ENCODE peak calls at places on chromosome 18, in ten cellular contexts. One of them, this sample, is unnamed.

GRCh38 chr18:62281684-62282083 is 43.4 kb upstream of the TNFRSF11A start:
- DNase-seq in hepatocyte: no peak
- DNase-seq in transverse colon: no peak
- DNase-seq in left ventricle myocardium inferior: no peak
- DNase-seq in tibial nerve: no peak
- DNase-seq in HCT116: no peak
- DNase-seq in Peyer's patch: no peak
- DNase-seq in brain microvascular endothelial cell: peak; percentile 48
- DNase-seq in A673: no peak
- DNase-seq in sigmoid colon: no peak
- DNase-seq in this sample: no peak

GRCh38 chr18:57432765-57433400 is 2.3 kb upstream of the ONECUT2 start:
- DNase-seq in sigmoid colon: no peak
- DNase-seq in Peyer's patch: no peak
- DNase-seq in HCT116: no peak
- DNase-seq in A673: no peak
- DNase-seq in hepatocyte: no peak
- DNase-seq in tibial nerve: no peak
- DNase-seq in brain microvascular endothelial cell: no peak
- DNase-seq in transverse colon: no peak
- DNase-seq in left ventricle myocardium inferior: no peak
- DNase-seq in this sample: no peak

GRCh38 chr18:60684843-60685513 is 312.4 kb upstream of the MC4R start:
- DNase-seq in Peyer's patch: no peak
- DNase-seq in left ventricle myocardium inferior: no peak
- DNase-seq in A673: peak; percentile 40
- DNase-seq in brain microvascular endothelial cell: no peak
- DNase-seq in sigmoid colon: no peak
- DNase-seq in hepatocyte: no peak
- DNase-seq in transverse colon: no peak
- DNase-seq in tibial nerve: no peak
- DNase-seq in HCT116: peak; percentile 19
- DNase-seq in this sample: no peak

GRCh38 chr18:55869547-55869946 is 281.6 kb upstream of the TCF4 start:
- DNase-seq in A673: no peak
- DNase-seq in transverse colon: no peak
- DNase-seq in hepatocyte: no peak
- DNase-seq in brain microvascular endothelial cell: no peak
- DNase-seq in Peyer's patch: no peak
- DNase-seq in left ventricle myocardium inferior: no peak
- DNase-seq in HCT116: no peak
- DNase-seq in tibial nerve: no peak
- DNase-seq in sigmoid colon: no peak
- DNase-seq in this sample: no peak

GRCh38 chr18:74633652-74634352 is 36.1 kb downstream of the ZNF407 start:
- DNase-seq in left ventricle myocardium inferior: no peak
- DNase-seq in HCT116: no peak
- DNase-seq in brain microvascular endothelial cell: no peak
- DNase-seq in Peyer's patch: no peak
- DNase-seq in hepatocyte: peak; percentile 22
- DNase-seq in A673: no peak
- DNase-seq in tibial nerve: no peak
- DNase-seq in sigmoid colon: no peak
- DNase-seq in transverse colon: no peak
- DNase-seq in this sample: no peak

GRCh38 chr18:12044591-12044990 is 49.1 kb upstream of the ANKRD62 start:
- DNase-seq in transverse colon: no peak
- DNase-seq in HCT116: no peak
- DNase-seq in left ventricle myocardium inferior: no peak
- DNase-seq in Peyer's patch: no peak
- DNase-seq in A673: no peak
- DNase-seq in hepatocyte: no peak
- DNase-seq in tibial nerve: no peak
- DNase-seq in sigmoid colon: no peak
- DNase-seq in brain microvascular endothelial cell: no peak
- DNase-seq in this sample: no peak

GRCh38 chr18:55775972-55776371 is 188.0 kb upstream of the TCF4 start:
- DNase-seq in transverse colon: no peak
- DNase-seq in sigmoid colon: no peak
- DNase-seq in left ventricle myocardium inferior: no peak
- DNase-seq in brain microvascular endothelial cell: no peak
- DNase-seq in hepatocyte: no peak
- DNase-seq in HCT116: no peak
- DNase-seq in tibial nerve: no peak
- DNase-seq in A673: no peak
- DNase-seq in Peyer's patch: no peak
- DNase-seq in this sample: no peak

GRCh38 chr18:38077219-38077618 is 511.6 kb upstream of the CELF4 start:
- DNase-seq in Peyer's patch: no peak
- DNase-seq in brain microvascular endothelial cell: no peak
- DNase-seq in transverse colon: no peak
- DNase-seq in HCT116: no peak
- DNase-seq in left ventricle myocardium inferior: no peak
- DNase-seq in hepatocyte: peak; percentile 33
- DNase-seq in A673: no peak
- DNase-seq in sigmoid colon: no peak
- DNase-seq in tibial nerve: no peak
- DNase-seq in this sample: no peak

GRCh38 chr18:79679552-79680099 is at the start of gene CTDP1:
- DNase-seq in transverse colon: peak; percentile 91
- DNase-seq in left ventricle myocardium inferior: peak; percentile 91
- DNase-seq in brain microvascular endothelial cell: peak; percentile 81
- DNase-seq in A673: peak; percentile 94
- DNase-seq in tibial nerve: peak; percentile 77
- DNase-seq in hepatocyte: peak; percentile 98
- DNase-seq in sigmoid colon: peak; percentile 96
- DNase-seq in HCT116: peak; percentile 81
- DNase-seq in Peyer's patch: peak; percentile 96
- DNase-seq in this sample: peak; percentile 92

GRCh38 chr18:79680891-79681339 is 1.3 kb downstream of the CTDP1 start:
- DNase-seq in tibial nerve: no peak
- DNase-seq in transverse colon: peak; percentile 23
- DNase-seq in left ventricle myocardium inferior: no peak
- DNase-seq in brain microvascular endothelial cell: no peak
- DNase-seq in sigmoid colon: no peak
- DNase-seq in Peyer's patch: peak; percentile 48
- DNase-seq in HCT116: no peak
- DNase-seq in A673: no peak
- DNase-seq in hepatocyte: no peak
- DNase-seq in this sample: peak; percentile 30

GRCh38 chr18:79678665-79679551 is 695 bp upstream of the CTDP1 start:
- DNase-seq in hepatocyte: peak; percentile 99
- DNase-seq in Peyer's patch: peak; percentile 100
- DNase-seq in brain microvascular endothelial cell: peak; percentile 99
- DNase-seq in sigmoid colon: peak; percentile 99
- DNase-seq in HCT116: peak; percentile 97
- DNase-seq in tibial nerve: peak; percentile 96
- DNase-seq in A673: peak; percentile 99
- DNase-seq in left ventricle myocardium inferior: peak; percentile 99
- DNase-seq in transverse colon: peak; percentile 99
- DNase-seq in this sample: peak; percentile 100

GRCh38 chr18:79681484-79682387 is 2.1 kb downstream of the CTDP1 start:
- DNase-seq in sigmoid colon: no peak
- DNase-seq in left ventricle myocardium inferior: no peak
- DNase-seq in HCT116: no peak
- DNase-seq in transverse colon: peak; percentile 87
- DNase-seq in tibial nerve: no peak
- DNase-seq in A673: peak; percentile 55
- DNase-seq in Peyer's patch: peak; percentile 66
- DNase-seq in hepatocyte: no peak
- DNase-seq in brain microvascular endothelial cell: no peak
- DNase-seq in this sample: peak; percentile 88

GRCh38 chr18:79680100-79680879 is 687 bp downstream of the CTDP1 start:
- DNase-seq in transverse colon: peak; percentile 61
- DNase-seq in A673: peak; percentile 57
- DNase-seq in tibial nerve: peak; percentile 36
- DNase-seq in sigmoid colon: no peak
- DNase-seq in left ventricle myocardium inferior: no peak
- DNase-seq in brain microvascular endothelial cell: peak; percentile 49
- DNase-seq in hepatocyte: peak; percentile 78
- DNase-seq in HCT116: no peak
- DNase-seq in Peyer's patch: peak; percentile 58
- DNase-seq in this sample: peak; percentile 86
- TF ChIP-seq CTCF in transverse colon: no peak
- TF ChIP-seq CTCF in A673: no peak
- TF ChIP-seq CTCF in tibial nerve: no peak
- TF ChIP-seq CTCF in sigmoid colon: no peak
- TF ChIP-seq CTCF in left ventricle myocardium inferior: peak; percentile 9
- TF ChIP-seq CTCF in brain microvascular endothelial cell: no peak
- TF ChIP-seq CTCF in hepatocyte: no peak
- TF ChIP-seq CTCF in HCT116: no peak
- TF ChIP-seq CTCF in Peyer's patch: no peak
- TF ChIP-seq CTCF in this sample: no peak

GRCh38 chr18:8800445-8800844 is 95.1 kb downstream of the MTCL1 start:
- DNase-seq in HCT116: peak; percentile 73
- DNase-seq in transverse colon: no peak
- DNase-seq in left ventricle myocardium inferior: no peak
- DNase-seq in Peyer's patch: peak; percentile 9
- DNase-seq in brain microvascular endothelial cell: peak; percentile 94
- DNase-seq in hepatocyte: peak; percentile 66
- DNase-seq in tibial nerve: no peak
- DNase-seq in A673: no peak
- DNase-seq in sigmoid colon: no peak
- DNase-seq in this sample: no peak

GRCh38 chr18:8798996-8799395 is 93.6 kb downstream of the MTCL1 start:
- DNase-seq in transverse colon: peak; percentile 65
- DNase-seq in hepatocyte: no peak
- DNase-seq in sigmoid colon: no peak
- DNase-seq in A673: peak; percentile 19
- DNase-seq in Peyer's patch: peak; percentile 54
- DNase-seq in HCT116: no peak
- DNase-seq in brain microvascular endothelial cell: no peak
- DNase-seq in left ventricle myocardium inferior: no peak
- DNase-seq in tibial nerve: no peak
- DNase-seq in this sample: peak; percentile 78

GRCh38 chr18:8799593-8799992 is 94.2 kb downstream of the MTCL1 start:
- DNase-seq in tibial nerve: no peak
- DNase-seq in HCT116: no peak
- DNase-seq in sigmoid colon: no peak
- DNase-seq in brain microvascular endothelial cell: no peak
- DNase-seq in hepatocyte: no peak
- DNase-seq in left ventricle myocardium inferior: no peak
- DNase-seq in A673: no peak
- DNase-seq in Peyer's patch: no peak
- DNase-seq in transverse colon: no peak
- DNase-seq in this sample: no peak

GRCh38 chr18:8800876-8801262 is 95.5 kb downstream of the MTCL1 start:
- DNase-seq in tibial nerve: no peak
- DNase-seq in hepatocyte: no peak
- DNase-seq in Peyer's patch: no peak
- DNase-seq in brain microvascular endothelial cell: no peak
- DNase-seq in HCT116: no peak
- DNase-seq in sigmoid colon: no peak
- DNase-seq in A673: no peak
- DNase-seq in transverse colon: no peak
- DNase-seq in left ventricle myocardium inferior: no peak
- DNase-seq in this sample: no peak

DNA sequence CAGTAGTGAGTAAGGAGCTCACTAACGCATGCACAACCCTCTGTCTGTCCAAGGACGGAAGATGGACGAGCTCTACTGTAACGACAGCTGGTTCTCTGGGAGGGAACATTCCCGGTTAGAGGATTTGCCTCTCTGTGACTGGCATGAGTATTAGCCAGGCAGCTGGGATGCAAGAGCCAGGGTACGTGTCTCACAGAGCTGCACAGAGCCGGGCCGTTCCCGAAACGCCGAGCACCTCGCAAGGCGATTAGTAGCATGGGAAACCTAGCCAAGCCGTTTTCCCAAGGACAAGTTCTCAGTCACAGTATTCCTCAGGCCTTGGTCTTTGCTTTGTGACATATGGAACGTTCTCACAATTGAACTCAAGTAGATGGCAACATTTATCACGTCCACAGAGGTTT is 94.7 kb downstream of the MTCL1 start:
- DNase-seq in tibial nerve: no peak
- DNase-seq in A673: no peak
- DNase-seq in transverse colon: no peak
- DNase-seq in brain microvascular endothelial cell: no peak
- DNase-seq in Peyer's patch: no peak
- DNase-seq in left ventricle myocardium inferior: no peak
- DNase-seq in hepatocyte: no peak
- DNase-seq in HCT116: no peak
- DNase-seq in sigmoid colon: peak; percentile 79
- DNase-seq in this sample: no peak
- H3K4me3 ChIP-seq in tibial nerve: no peak overlapping the region
- H3K4me3 ChIP-seq in A673: no peak overlapping the region
- H3K4me3 ChIP-seq in transverse colon: no peak overlapping the region
- H3K4me3 ChIP-seq in brain microvascular endothelial cell: no peak overlapping the region
- H3K4me3 ChIP-seq in Peyer's patch: no peak overlapping the region
- H3K4me3 ChIP-seq in left ventricle myocardium inferior: no peak overlapping the region
- H3K4me3 ChIP-seq in hepatocyte: no peak overlapping the region
- H3K4me3 ChIP-seq in HCT116: peak overlapping the region; percentile 32
- H3K4me3 ChIP-seq in sigmoid colon: peak overlapping the region; percentile 6
- H3K4me3 ChIP-seq in this sample: no peak overlapping the region

GRCh38 chr18:6546229-6546628 is 131.5 kb upstream of the L3MBTL4 start:
- DNase-seq in tibial nerve: no peak
- DNase-seq in sigmoid colon: no peak
- DNase-seq in HCT116: no peak
- DNase-seq in Peyer's patch: no peak
- DNase-seq in hepatocyte: no peak
- DNase-seq in A673: no peak
- DNase-seq in brain microvascular endothelial cell: no peak
- DNase-seq in left ventricle myocardium inferior: no peak
- DNase-seq in transverse colon: no peak
- DNase-seq in this sample: no peak

GRCh38 chr18:6547476-6547875 is 132.8 kb upstream of the L3MBTL4 start:
- DNase-seq in Peyer's patch: no peak
- DNase-seq in sigmoid colon: no peak
- DNase-seq in left ventricle myocardium inferior: no peak
- DNase-seq in tibial nerve: no peak
- DNase-seq in HCT116: no peak
- DNase-seq in brain microvascular endothelial cell: no peak
- DNase-seq in transverse colon: no peak
- DNase-seq in A673: no peak
- DNase-seq in hepatocyte: no peak
- DNase-seq in this sample: no peak

GRCh38 chr18:6542296-6542695 is 127.6 kb upstream of the L3MBTL4 start:
- DNase-seq in transverse colon: no peak
- DNase-seq in Peyer's patch: no peak
- DNase-seq in left ventricle myocardium inferior: no peak
- DNase-seq in hepatocyte: no peak
- DNase-seq in brain microvascular endothelial cell: no peak
- DNase-seq in tibial nerve: no peak
- DNase-seq in A673: no peak
- DNase-seq in sigmoid colon: no peak
- DNase-seq in HCT116: no peak
- DNase-seq in this sample: no peak

GRCh38 chr18:6537468-6537867 is 122.8 kb upstream of the L3MBTL4 start:
- DNase-seq in hepatocyte: no peak
- DNase-seq in left ventricle myocardium inferior: no peak
- DNase-seq in HCT116: no peak
- DNase-seq in transverse colon: no peak
- DNase-seq in brain microvascular endothelial cell: no peak
- DNase-seq in tibial nerve: no peak
- DNase-seq in A673: no peak
- DNase-seq in sigmoid colon: no peak
- DNase-seq in Peyer's patch: no peak
- DNase-seq in this sample: no peak

DNA sequence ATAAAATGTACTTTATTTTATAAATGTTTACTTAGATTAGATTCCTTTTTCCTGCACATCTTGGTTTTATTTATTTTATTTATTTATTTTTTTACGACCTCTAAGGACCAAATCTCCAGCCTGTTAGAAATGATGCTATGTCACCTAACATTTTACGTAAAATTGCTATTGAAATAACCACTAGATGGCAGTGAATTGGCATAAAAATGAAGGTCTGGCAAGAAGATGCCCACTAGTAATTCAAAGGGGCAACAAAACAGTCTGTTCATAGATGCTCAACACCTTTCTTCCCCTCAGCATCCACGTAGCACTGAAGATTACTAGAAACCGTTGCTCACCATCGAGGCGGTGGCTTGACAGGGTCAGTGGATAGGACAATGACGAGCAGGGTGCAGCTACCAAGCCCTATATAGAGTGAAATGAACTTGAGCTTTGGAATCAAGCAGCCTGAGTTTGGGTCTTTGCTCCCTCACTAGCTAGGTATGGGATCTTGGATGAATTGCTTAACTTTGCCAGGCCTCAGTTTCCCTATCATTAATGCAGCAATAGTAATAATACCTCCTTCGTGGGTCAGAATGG is 128.7 kb upstream of the L3MBTL4 start:
- DNase-seq in transverse colon: no peak
- DNase-seq in A673: peak; percentile 7
- DNase-seq in left ventricle myocardium inferior: no peak
- DNase-seq in sigmoid colon: no peak
- DNase-seq in HCT116: no peak
- DNase-seq in hepatocyte: peak; percentile 46
- DNase-seq in brain microvascular endothelial cell: no peak
- DNase-seq in Peyer's patch: no peak
- DNase-seq in tibial nerve: no peak
- DNase-seq in this sample: no peak
- TF ChIP-seq CTCF in transverse colon: peak; percentile 50
- TF ChIP-seq CTCF in A673: peak; percentile 42
- TF ChIP-seq CTCF in left ventricle myocardium inferior: peak; percentile 69
- TF ChIP-seq CTCF in sigmoid colon: peak; percentile 46
- TF ChIP-seq CTCF in HCT116: no peak
- TF ChIP-seq CTCF in hepatocyte: peak; percentile 78
- TF ChIP-seq CTCF in brain microvascular endothelial cell: peak; percentile 49
- TF ChIP-seq CTCF in Peyer's patch: peak; percentile 50
- TF ChIP-seq CTCF in tibial nerve: peak; percentile 33
- TF ChIP-seq CTCF in this sample: no peak

GRCh38 chr18:31497404-31497710 is 620 bp upstream of the DSG2 start:
- DNase-seq in brain microvascular endothelial cell: no peak
- DNase-seq in A673: no peak
- DNase-seq in Peyer's patch: no peak
- DNase-seq in HCT116: no peak
- DNase-seq in left ventricle myocardium inferior: no peak
- DNase-seq in hepatocyte: no peak
- DNase-seq in tibial nerve: no peak
- DNase-seq in transverse colon: peak; percentile 47
- DNase-seq in sigmoid colon: no peak
- DNase-seq in this sample: no peak

GRCh38 chr18:31498450-31499156 is 626 bp downstream of the DSG2 start:
- DNase-seq in hepatocyte: no peak
- DNase-seq in brain microvascular endothelial cell: no peak
- DNase-seq in tibial nerve: no peak
- DNase-seq in A673: no peak
- DNase-seq in left ventricle myocardium inferior: no peak
- DNase-seq in sigmoid colon: no peak
- DNase-seq in HCT116: no peak
- DNase-seq in Peyer's patch: no peak
- DNase-seq in transverse colon: peak; percentile 52
- DNase-seq in this sample: peak; percentile 80

GRCh38 chr18:31500161-31500688 is 2.2 kb downstream of the DSG2 start:
- DNase-seq in left ventricle myocardium inferior: no peak
- DNase-seq in transverse colon: peak; percentile 42
- DNase-seq in sigmoid colon: no peak
- DNase-seq in brain microvascular endothelial cell: no peak
- DNase-seq in hepatocyte: no peak
- DNase-seq in A673: no peak
- DNase-seq in tibial nerve: no peak
- DNase-seq in Peyer's patch: peak; percentile 53
- DNase-seq in HCT116: no peak
- DNase-seq in this sample: no peak

GRCh38 chr18:31497711-31498449 is at the start of gene DSG2:
- DNase-seq in HCT116: no peak
- DNase-seq in brain microvascular endothelial cell: no peak
- DNase-seq in left ventricle myocardium inferior: peak; percentile 76
- DNase-seq in tibial nerve: no peak
- DNase-seq in Peyer's patch: peak; percentile 87
- DNase-seq in hepatocyte: peak; percentile 91
- DNase-seq in sigmoid colon: peak; percentile 67
- DNase-seq in transverse colon: peak; percentile 92
- DNase-seq in A673: peak; percentile 31
- DNase-seq in this sample: peak; percentile 93

DNA sequence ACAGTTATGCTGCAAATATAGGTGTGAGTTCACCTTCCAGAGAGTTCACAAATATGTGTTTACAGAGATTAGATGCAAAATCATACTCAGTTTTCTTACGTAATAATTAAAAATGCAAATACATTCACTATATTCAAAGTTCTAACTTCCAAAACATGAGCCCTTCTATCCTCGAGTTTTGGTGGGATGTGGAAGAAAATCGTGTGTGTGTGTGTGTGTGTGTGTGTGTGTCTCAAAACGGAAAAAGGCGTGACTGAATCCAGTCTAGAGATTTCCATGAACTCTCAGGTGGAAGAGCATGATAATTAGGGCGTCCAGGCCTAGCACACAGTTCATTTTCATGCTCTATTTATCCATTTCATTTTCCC is 1.2 kb downstream of the DSG2 start:
- DNase-seq in hepatocyte: no peak
- DNase-seq in tibial nerve: no peak
- DNase-seq in transverse colon: no peak
- DNase-seq in left ventricle myocardium inferior: no peak
- DNase-seq in Peyer's patch: no peak
- DNase-seq in A673: no peak
- DNase-seq in brain microvascular endothelial cell: no peak
- DNase-seq in sigmoid colon: no peak
- DNase-seq in HCT116: no peak
- DNase-seq in this sample: no peak
- H3K4me3 ChIP-seq in hepatocyte: peak overlapping the region; percentile 55
- H3K4me3 ChIP-seq in tibial nerve: no peak overlapping the region
- H3K4me3 ChIP-seq in transverse colon: peak overlapping the region; percentile 57
- H3K4me3 ChIP-seq in left ventricle myocardium inferior: peak overlapping the region; percentile 80
- H3K4me3 ChIP-seq in Peyer's patch: no peak overlapping the region
- H3K4me3 ChIP-seq in A673: no peak overlapping the region
- H3K4me3 ChIP-seq in brain microvascular endothelial cell: peak overlapping the region; percentile 79
- H3K4me3 ChIP-seq in sigmoid colon: no peak overlapping the region
- H3K4me3 ChIP-seq in HCT116: peak overlapping the region; percentile 92
- H3K4me3 ChIP-seq in this sample: no peak overlapping the region